ENCODE peak calls at places on chromosomes 12 and 14, in five cellular contexts. One of them, this sample, is unnamed.

GRCh38 chr12:69948874-69949273 is 123.8 kb downstream of the MYRFL start:
- DNase-seq in EL: no peak
- DNase-seq in ovary: no peak
- DNase-seq in stimulated activated naive CD4-positive, alpha-beta T cell: no peak
- DNase-seq in fibroblast of pulmonary artery: no peak
- DNase-seq in this sample: no peak

GRCh38 chr14:102450206-102451063 is 59.1 kb downstream of the ANKRD9 start:
- DNase-seq in EL: no peak
- DNase-seq in ovary: no peak
- DNase-seq in stimulated activated naive CD4-positive, alpha-beta T cell: no peak
- DNase-seq in fibroblast of pulmonary artery: no peak
- DNase-seq in this sample: no peak

GRCh38 chr12:65525501-65526141 is 247.1 kb downstream of the MSRB3 start:
- DNase-seq in EL: peak; percentile 97
- DNase-seq in ovary: no peak
- DNase-seq in stimulated activated naive CD4-positive, alpha-beta T cell: no peak
- DNase-seq in fibroblast of pulmonary artery: peak; percentile 43
- DNase-seq in this sample: no peak

GRCh38 chr12:38875571-38876228 is 29.7 kb downstream of the CPNE8 start:
- DNase-seq in EL: no peak
- DNase-seq in ovary: no peak
- DNase-seq in stimulated activated naive CD4-positive, alpha-beta T cell: no peak
- DNase-seq in fibroblast of pulmonary artery: peak; percentile 22
- DNase-seq in this sample: no peak

GRCh38 chr14:92945959-92946846 is 23.3 kb downstream of the CHGA start:
- DNase-seq in EL: peak; percentile 78
- DNase-seq in ovary: no peak
- DNase-seq in stimulated activated naive CD4-positive, alpha-beta T cell: no peak
- DNase-seq in fibroblast of pulmonary artery: peak; percentile 60
- DNase-seq in this sample: no peak

GRCh38 chr12:86658303-86658702 is 402.1 kb upstream of the MGAT4C start:
- DNase-seq in EL: no peak
- DNase-seq in ovary: no peak
- DNase-seq in stimulated activated naive CD4-positive, alpha-beta T cell: no peak
- DNase-seq in fibroblast of pulmonary artery: no peak
- DNase-seq in this sample: no peak

GRCh38 chr14:52356025-52356424 is 41.9 kb downstream of the PTGER2 start:
- DNase-seq in EL: peak; percentile 28
- DNase-seq in ovary: no peak
- DNase-seq in stimulated activated naive CD4-positive, alpha-beta T cell: no peak
- DNase-seq in fibroblast of pulmonary artery: peak; percentile 13
- DNase-seq in this sample: no peak

GRCh38 chr14:24032727-24033418 is 18.9 kb upstream of the CARMIL3 start:
- DNase-seq in EL: peak; percentile 59
- DNase-seq in ovary: no peak
- DNase-seq in stimulated activated naive CD4-positive, alpha-beta T cell: no peak
- DNase-seq in fibroblast of pulmonary artery: peak; percentile 92
- DNase-seq in this sample: no peak

GRCh38 chr12:94707892-94708291 is 57.5 kb upstream of the TMCC3 start:
- DNase-seq in EL: peak; percentile 6
- DNase-seq in ovary: peak; percentile 75
- DNase-seq in stimulated activated naive CD4-positive, alpha-beta T cell: no peak
- DNase-seq in fibroblast of pulmonary artery: peak; percentile 78
- DNase-seq in this sample: peak; percentile 77

GRCh38 chr14:31660728-31661127 is 99.5 kb downstream of the NUBPL start:
- DNase-seq in EL: no peak
- DNase-seq in ovary: no peak
- DNase-seq in stimulated activated naive CD4-positive, alpha-beta T cell: no peak
- DNase-seq in fibroblast of pulmonary artery: no peak
- DNase-seq in this sample: no peak

GRCh38 chr12:111150476-111150875 is 218.4 kb downstream of the PHETA1 start:
- DNase-seq in EL: no peak
- DNase-seq in ovary: no peak
- DNase-seq in stimulated activated naive CD4-positive, alpha-beta T cell: no peak
- DNase-seq in fibroblast of pulmonary artery: no peak
- DNase-seq in this sample: no peak

GRCh38 chr14:65941091-65941490 is 528.6 kb downstream of the FUT8 start:
- DNase-seq in EL: no peak
- DNase-seq in ovary: no peak
- DNase-seq in stimulated activated naive CD4-positive, alpha-beta T cell: no peak
- DNase-seq in fibroblast of pulmonary artery: no peak
- DNase-seq in this sample: no peak

GRCh38 chr12:115096673-115097349 is 412.8 kb upstream of the TBX3 start:
- DNase-seq in EL: peak; percentile 50
- DNase-seq in ovary: no peak
- DNase-seq in stimulated activated naive CD4-positive, alpha-beta T cell: no peak
- DNase-seq in fibroblast of pulmonary artery: peak; percentile 32
- DNase-seq in this sample: no peak

GRCh38 chr14:58238252-58239247 is 6.1 kb upstream of the PSMA3 start:
- DNase-seq in EL: peak; percentile 23
- DNase-seq in ovary: peak; percentile 63
- DNase-seq in stimulated activated naive CD4-positive, alpha-beta T cell: no peak
- DNase-seq in fibroblast of pulmonary artery: peak; percentile 42
- DNase-seq in this sample: no peak

GRCh38 chr12:22529281-22530060 is 14.9 kb downstream of the C2CD5 start:
- DNase-seq in EL: peak; percentile 53
- DNase-seq in ovary: no peak
- DNase-seq in stimulated activated naive CD4-positive, alpha-beta T cell: no peak
- DNase-seq in fibroblast of pulmonary artery: peak; percentile 38
- DNase-seq in this sample: no peak

GRCh38 chr14:102857444-102857843 is 65.0 kb upstream of the AMN start:
- DNase-seq in EL: no peak
- DNase-seq in ovary: no peak
- DNase-seq in stimulated activated naive CD4-positive, alpha-beta T cell: no peak
- DNase-seq in fibroblast of pulmonary artery: peak; percentile 26
- DNase-seq in this sample: no peak

GRCh38 chr12:57582440-57582839 is 8.6 kb upstream of the PIP4K2C start:
- DNase-seq in EL: no peak
- DNase-seq in ovary: no peak
- DNase-seq in stimulated activated naive CD4-positive, alpha-beta T cell: no peak
- DNase-seq in fibroblast of pulmonary artery: no peak
- DNase-seq in this sample: no peak

GRCh38 chr12:116977465-116978380 is 67.0 kb downstream of the FBXW8 start:
- DNase-seq in EL: peak; percentile 19
- DNase-seq in ovary: no peak
- DNase-seq in stimulated activated naive CD4-positive, alpha-beta T cell: no peak
- DNase-seq in fibroblast of pulmonary artery: no peak
- DNase-seq in this sample: no peak

GRCh38 chr14:59768855-59769254 is 101.7 kb downstream of the RTN1 start:
- DNase-seq in EL: peak; percentile 44
- DNase-seq in ovary: no peak
- DNase-seq in stimulated activated naive CD4-positive, alpha-beta T cell: no peak
- DNase-seq in fibroblast of pulmonary artery: peak; percentile 42
- DNase-seq in this sample: no peak